ENCODE peak calls at places on chromosome 1, in nine cellular contexts. One of them, this sample, is unnamed.

GRCh38 chr1:221182791-221183533 is 303.7 kb downstream of the HLX start:
- DNase-seq in upper lobe of left lung: no peak
- DNase-seq in breast epithelium: no peak
- DNase-seq in HCT116: no peak
- DNase-seq in fibroblast of the aortic adventitia: no peak
- DNase-seq in fibroblast of pulmonary artery: no peak
- DNase-seq in spleen: no peak
- DNase-seq in kidney epithelial cell: no peak
- DNase-seq in cardiac muscle cell: no peak
- DNase-seq in this sample: no peak

GRCh38 chr1:109190189-109190588 is 23.5 kb upstream of the SARS1 start:
- DNase-seq in upper lobe of left lung: no peak
- DNase-seq in breast epithelium: no peak
- DNase-seq in HCT116: no peak
- DNase-seq in fibroblast of the aortic adventitia: no peak
- DNase-seq in fibroblast of pulmonary artery: no peak
- DNase-seq in spleen: no peak
- DNase-seq in kidney epithelial cell: no peak
- DNase-seq in cardiac muscle cell: no peak
- DNase-seq in this sample: no peak

GRCh38 chr1:33096358-33097005 is 15.5 kb downstream of the AZIN2 start:
- DNase-seq in upper lobe of left lung: no peak
- DNase-seq in breast epithelium: no peak
- DNase-seq in HCT116: no peak
- DNase-seq in fibroblast of the aortic adventitia: peak; percentile 87
- DNase-seq in fibroblast of pulmonary artery: peak; percentile 88
- DNase-seq in spleen: no peak
- DNase-seq in kidney epithelial cell: no peak
- DNase-seq in cardiac muscle cell: peak; percentile 90
- DNase-seq in this sample: no peak

GRCh38 chr1:2416403-2416802 is 4.0 kb upstream of the PEX10 start:
- DNase-seq in upper lobe of left lung: peak; percentile 78
- DNase-seq in breast epithelium: no peak
- DNase-seq in HCT116: no peak
- DNase-seq in fibroblast of the aortic adventitia: no peak
- DNase-seq in fibroblast of pulmonary artery: no peak
- DNase-seq in spleen: no peak
- DNase-seq in kidney epithelial cell: no peak
- DNase-seq in cardiac muscle cell: no peak
- DNase-seq in this sample: no peak

GRCh38 chr1:110800079-110800478 is 72.9 kb upstream of the CD53 start:
- DNase-seq in upper lobe of left lung: no peak
- DNase-seq in breast epithelium: no peak
- DNase-seq in HCT116: no peak
- DNase-seq in fibroblast of the aortic adventitia: no peak
- DNase-seq in fibroblast of pulmonary artery: no peak
- DNase-seq in spleen: no peak
- DNase-seq in kidney epithelial cell: no peak
- DNase-seq in cardiac muscle cell: no peak
- DNase-seq in this sample: no peak

GRCh38 chr1:106831511-106831910 is 225.0 kb upstream of the PRMT6 start:
- DNase-seq in upper lobe of left lung: no peak
- DNase-seq in breast epithelium: no peak
- DNase-seq in HCT116: no peak
- DNase-seq in fibroblast of the aortic adventitia: peak; percentile 4
- DNase-seq in fibroblast of pulmonary artery: peak; percentile 9
- DNase-seq in spleen: no peak
- DNase-seq in kidney epithelial cell: no peak
- DNase-seq in cardiac muscle cell: peak; percentile 2
- DNase-seq in this sample: no peak

GRCh38 chr1:39410915-39411436 is 80.5 kb upstream of the BMP8A start:
- DNase-seq in upper lobe of left lung: no peak
- DNase-seq in breast epithelium: peak; percentile 82
- DNase-seq in HCT116: no peak
- DNase-seq in fibroblast of the aortic adventitia: peak; percentile 97
- DNase-seq in fibroblast of pulmonary artery: peak; percentile 93
- DNase-seq in spleen: peak; percentile 83
- DNase-seq in kidney epithelial cell: peak; percentile 67
- DNase-seq in cardiac muscle cell: peak; percentile 95
- DNase-seq in this sample: peak; percentile 72

GRCh38 chr1:1758692-1759455 is 19.4 kb downstream of the NADK start:
- DNase-seq in upper lobe of left lung: peak; percentile 95
- DNase-seq in breast epithelium: peak; percentile 67
- DNase-seq in HCT116: peak; percentile 64
- DNase-seq in fibroblast of the aortic adventitia: no peak
- DNase-seq in fibroblast of pulmonary artery: no peak
- DNase-seq in spleen: peak; percentile 89
- DNase-seq in kidney epithelial cell: no peak
- DNase-seq in cardiac muscle cell: no peak
- DNase-seq in this sample: no peak

GRCh38 chr1:36108314-36108713 is 16.7 kb downstream of the COL8A2 start:
- DNase-seq in upper lobe of left lung: no peak
- DNase-seq in breast epithelium: no peak
- DNase-seq in HCT116: no peak
- DNase-seq in fibroblast of the aortic adventitia: peak; percentile 21
- DNase-seq in fibroblast of pulmonary artery: no peak
- DNase-seq in spleen: no peak
- DNase-seq in kidney epithelial cell: no peak
- DNase-seq in cardiac muscle cell: peak; percentile 21
- DNase-seq in this sample: no peak

GRCh38 chr1:56590520-56591011 is 11.2 kb upstream of the PLPP3 start:
- DNase-seq in upper lobe of left lung: no peak
- DNase-seq in breast epithelium: no peak
- DNase-seq in HCT116: no peak
- DNase-seq in fibroblast of the aortic adventitia: peak; percentile 76
- DNase-seq in fibroblast of pulmonary artery: peak; percentile 62
- DNase-seq in spleen: no peak
- DNase-seq in kidney epithelial cell: no peak
- DNase-seq in cardiac muscle cell: peak; percentile 78
- DNase-seq in this sample: no peak

GRCh38 chr1:111332190-111332589 is 41.5 kb downstream of the CHIA start:
- DNase-seq in upper lobe of left lung: no peak
- DNase-seq in breast epithelium: no peak
- DNase-seq in HCT116: no peak
- DNase-seq in fibroblast of the aortic adventitia: no peak
- DNase-seq in fibroblast of pulmonary artery: no peak
- DNase-seq in spleen: no peak
- DNase-seq in kidney epithelial cell: no peak
- DNase-seq in cardiac muscle cell: no peak
- DNase-seq in this sample: peak; percentile 93

GRCh38 chr1:156291226-156292061 is 4.0 kb downstream of the GLMP start:
- DNase-seq in upper lobe of left lung: peak; percentile 94
- DNase-seq in breast epithelium: peak; percentile 74
- DNase-seq in HCT116: no peak
- DNase-seq in fibroblast of the aortic adventitia: peak; percentile 76
- DNase-seq in fibroblast of pulmonary artery: peak; percentile 77
- DNase-seq in spleen: peak; percentile 92
- DNase-seq in kidney epithelial cell: no peak
- DNase-seq in cardiac muscle cell: peak; percentile 86
- DNase-seq in this sample: no peak

DNA sequence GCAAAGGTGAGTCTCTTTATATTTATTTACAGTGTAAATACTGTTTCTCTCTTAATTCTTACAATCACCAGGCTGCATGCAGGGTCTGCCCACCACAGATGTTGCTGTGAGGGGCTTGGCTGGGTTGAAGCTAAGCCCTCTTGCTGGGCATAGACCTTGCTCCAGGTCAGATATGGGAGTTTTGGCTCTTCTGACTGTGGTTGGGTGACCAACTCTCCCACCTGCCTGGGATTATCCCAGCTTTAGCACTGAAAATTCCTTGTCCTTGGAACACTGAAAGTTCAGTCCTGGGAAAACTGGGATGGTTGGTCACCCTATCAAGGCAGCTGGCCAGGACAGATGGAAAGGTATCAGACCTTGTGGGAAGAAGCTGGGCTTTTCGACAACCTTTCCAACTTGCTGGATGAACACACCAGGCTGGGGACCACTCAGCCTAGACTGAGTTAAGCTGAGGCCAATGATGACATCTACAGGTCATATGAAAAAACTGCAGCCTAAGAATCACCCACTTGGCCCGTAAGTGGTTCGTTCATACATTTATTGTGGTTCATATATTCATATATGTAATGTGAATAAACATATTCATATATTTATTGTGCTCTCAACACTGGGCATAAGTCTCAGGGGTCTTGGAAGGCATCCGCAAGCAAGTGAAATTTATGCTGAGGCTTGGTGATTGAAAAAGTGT is 26.6 kb upstream of the HPDL start:
- DNase-seq in upper lobe of left lung: no peak
- DNase-seq in breast epithelium: no peak
- DNase-seq in HCT116: peak; percentile 51
- DNase-seq in fibroblast of the aortic adventitia: peak; percentile 90
- DNase-seq in fibroblast of pulmonary artery: peak; percentile 91
- DNase-seq in spleen: no peak
- DNase-seq in kidney epithelial cell: peak; percentile 26
- DNase-seq in cardiac muscle cell: peak; percentile 90
- DNase-seq in this sample: peak; percentile 85
- TF ChIP-seq CTCF in upper lobe of left lung: peak; percentile 59
- TF ChIP-seq CTCF in breast epithelium: peak; percentile 65
- TF ChIP-seq CTCF in HCT116: peak; percentile 82
- TF ChIP-seq CTCF in fibroblast of the aortic adventitia: peak; percentile 75
- TF ChIP-seq CTCF in fibroblast of pulmonary artery: peak; percentile 85
- TF ChIP-seq CTCF in spleen: peak; percentile 58
- TF ChIP-seq CTCF in kidney epithelial cell: peak; percentile 70
- TF ChIP-seq CTCF in cardiac muscle cell: peak; percentile 78
- TF ChIP-seq CTCF in this sample: peak; percentile 73

GRCh38 chr1:167616521-167616920 is 13.5 kb upstream of the RCSD1 start:
- DNase-seq in upper lobe of left lung: no peak
- DNase-seq in breast epithelium: no peak
- DNase-seq in HCT116: no peak
- DNase-seq in fibroblast of the aortic adventitia: no peak
- DNase-seq in fibroblast of pulmonary artery: no peak
- DNase-seq in spleen: no peak
- DNase-seq in kidney epithelial cell: no peak
- DNase-seq in cardiac muscle cell: no peak
- DNase-seq in this sample: no peak
- H3K4me3 ChIP-seq in upper lobe of left lung: no peak overlapping the region
- H3K4me3 ChIP-seq in breast epithelium: no peak overlapping the region
- H3K4me3 ChIP-seq in HCT116: no peak overlapping the region
- H3K4me3 ChIP-seq in fibroblast of the aortic adventitia: no peak overlapping the region
- H3K4me3 ChIP-seq in fibroblast of pulmonary artery: no peak overlapping the region
- H3K4me3 ChIP-seq in spleen: peak overlapping the region; percentile 6
- H3K4me3 ChIP-seq in kidney epithelial cell: no peak overlapping the region
- H3K4me3 ChIP-seq in cardiac muscle cell: no peak overlapping the region
- H3K4me3 ChIP-seq in this sample: peak overlapping the region; percentile 41

GRCh38 chr1:29096255-29096896 is 27.3 kb downstream of the TMEM200B start:
- DNase-seq in upper lobe of left lung: no peak
- DNase-seq in breast epithelium: no peak
- DNase-seq in HCT116: no peak
- DNase-seq in fibroblast of the aortic adventitia: no peak
- DNase-seq in fibroblast of pulmonary artery: no peak
- DNase-seq in spleen: no peak
- DNase-seq in kidney epithelial cell: no peak
- DNase-seq in cardiac muscle cell: no peak
- DNase-seq in this sample: no peak

GRCh38 chr1:29090937-29091618 is 32.6 kb downstream of the TMEM200B start:
- DNase-seq in upper lobe of left lung: no peak
- DNase-seq in breast epithelium: no peak
- DNase-seq in HCT116: no peak
- DNase-seq in fibroblast of the aortic adventitia: no peak
- DNase-seq in fibroblast of pulmonary artery: no peak
- DNase-seq in spleen: no peak
- DNase-seq in kidney epithelial cell: no peak
- DNase-seq in cardiac muscle cell: no peak
- DNase-seq in this sample: no peak

GRCh38 chr1:29094954-29095353 is 28.7 kb downstream of the TMEM200B start:
- DNase-seq in upper lobe of left lung: no peak
- DNase-seq in breast epithelium: no peak
- DNase-seq in HCT116: no peak
- DNase-seq in fibroblast of the aortic adventitia: no peak
- DNase-seq in fibroblast of pulmonary artery: no peak
- DNase-seq in spleen: no peak
- DNase-seq in kidney epithelial cell: no peak
- DNase-seq in cardiac muscle cell: no peak
- DNase-seq in this sample: no peak

GRCh38 chr1:29099286-29099685 is 24.4 kb downstream of the TMEM200B start:
- DNase-seq in upper lobe of left lung: no peak
- DNase-seq in breast epithelium: no peak
- DNase-seq in HCT116: no peak
- DNase-seq in fibroblast of the aortic adventitia: no peak
- DNase-seq in fibroblast of pulmonary artery: no peak
- DNase-seq in spleen: no peak
- DNase-seq in kidney epithelial cell: no peak
- DNase-seq in cardiac muscle cell: no peak
- DNase-seq in this sample: no peak

DNA sequence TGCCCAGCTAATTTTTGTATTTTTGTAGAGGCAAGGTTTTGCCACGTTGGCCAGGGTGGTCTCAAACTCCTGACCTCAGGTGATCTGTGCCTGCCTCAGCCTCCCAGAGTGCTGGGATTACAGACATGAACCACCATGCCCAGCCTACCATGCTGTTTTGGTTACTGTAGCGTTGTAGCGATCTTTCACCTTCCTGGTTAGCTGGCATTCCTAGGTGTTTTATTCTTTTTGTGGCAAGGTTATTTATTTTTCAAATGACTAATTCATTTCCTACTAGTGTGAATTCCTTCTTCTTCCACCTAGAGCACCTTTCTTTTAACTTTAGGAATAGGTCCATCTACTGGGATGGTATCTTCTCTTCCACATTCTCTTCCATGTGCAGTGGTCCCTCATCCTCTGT is 29.3 kb downstream of the TMEM200B start:
- DNase-seq in upper lobe of left lung: no peak
- DNase-seq in breast epithelium: no peak
- DNase-seq in HCT116: no peak
- DNase-seq in fibroblast of the aortic adventitia: no peak
- DNase-seq in fibroblast of pulmonary artery: no peak
- DNase-seq in spleen: no peak
- DNase-seq in kidney epithelial cell: peak; percentile 4
- DNase-seq in cardiac muscle cell: no peak
- DNase-seq in this sample: no peak
- TF ChIP-seq CTCF in upper lobe of left lung: no peak
- TF ChIP-seq CTCF in breast epithelium: no peak
- TF ChIP-seq CTCF in HCT116: no peak
- TF ChIP-seq CTCF in fibroblast of the aortic adventitia: no peak
- TF ChIP-seq CTCF in fibroblast of pulmonary artery: no peak
- TF ChIP-seq CTCF in spleen: no peak
- TF ChIP-seq CTCF in kidney epithelial cell: no peak
- TF ChIP-seq CTCF in cardiac muscle cell: no peak
- TF ChIP-seq CTCF in this sample: no peak

GRCh38 chr1:224133741-224134299 is 19.9 kb downstream of the FBXO28 start:
- DNase-seq in upper lobe of left lung: no peak
- DNase-seq in breast epithelium: no peak
- DNase-seq in HCT116: no peak
- DNase-seq in fibroblast of the aortic adventitia: no peak
- DNase-seq in fibroblast of pulmonary artery: no peak
- DNase-seq in spleen: no peak
- DNase-seq in kidney epithelial cell: no peak
- DNase-seq in cardiac muscle cell: no peak
- DNase-seq in this sample: no peak

GRCh38 chr1:224132901-224133300 is 19.0 kb downstream of the FBXO28 start:
- DNase-seq in upper lobe of left lung: no peak
- DNase-seq in breast epithelium: no peak
- DNase-seq in HCT116: no peak
- DNase-seq in fibroblast of the aortic adventitia: peak; percentile 8
- DNase-seq in fibroblast of pulmonary artery: no peak
- DNase-seq in spleen: no peak
- DNase-seq in kidney epithelial cell: no peak
- DNase-seq in cardiac muscle cell: no peak
- DNase-seq in this sample: no peak

GRCh38 chr1:224127925-224128819 is 14.3 kb downstream of the FBXO28 start:
- DNase-seq in upper lobe of left lung: no peak
- DNase-seq in breast epithelium: no peak
- DNase-seq in HCT116: no peak
- DNase-seq in fibroblast of the aortic adventitia: peak; percentile 41
- DNase-seq in fibroblast of pulmonary artery: no peak
- DNase-seq in spleen: no peak
- DNase-seq in kidney epithelial cell: no peak
- DNase-seq in cardiac muscle cell: no peak
- DNase-seq in this sample: no peak

GRCh38 chr1:224131253-224131652 is 17.3 kb downstream of the FBXO28 start:
- DNase-seq in upper lobe of left lung: no peak
- DNase-seq in breast epithelium: no peak
- DNase-seq in HCT116: no peak
- DNase-seq in fibroblast of the aortic adventitia: no peak
- DNase-seq in fibroblast of pulmonary artery: no peak
- DNase-seq in spleen: no peak
- DNase-seq in kidney epithelial cell: no peak
- DNase-seq in cardiac muscle cell: no peak
- DNase-seq in this sample: no peak
- H3K4me3 ChIP-seq in upper lobe of left lung: no peak overlapping the region
- H3K4me3 ChIP-seq in breast epithelium: no peak overlapping the region
- H3K4me3 ChIP-seq in HCT116: no peak overlapping the region
- H3K4me3 ChIP-seq in fibroblast of the aortic adventitia: no peak overlapping the region
- H3K4me3 ChIP-seq in fibroblast of pulmonary artery: no peak overlapping the region
- H3K4me3 ChIP-seq in spleen: no peak overlapping the region
- H3K4me3 ChIP-seq in kidney epithelial cell: no peak overlapping the region
- H3K4me3 ChIP-seq in cardiac muscle cell: no peak overlapping the region
- H3K4me3 ChIP-seq in this sample: no peak overlapping the region

This sample was measured in GM12865.